ENCODE peak calls at places on chromosomes 4 and X, in ten cellular contexts. P, I, Z, D, Y, V, B, H, J and O are unnamed samples.

GRCh38 chrX:23783569-23784486 is 855 bp downstream of the SAT1 start:
- DNase-seq in P (no peak), I (peak), Z (peak), D (no peak), Y (peak), V (no peak), B (no peak), H (peak), J (no peak), O (no peak)

GRCh38 chrX:119606508-119607389 is 525 bp upstream of the NKRF start:
- DNase-seq in P (no peak), I (no peak), Z (no peak), D (no peak), Y (peak), V (no peak), B (no peak), H (no peak), J (no peak), O (no peak)

GRCh38 chr4:99090511-99090910 is 1.9 kb upstream of the ADH5 start:
- DNase-seq in P (no peak), I (no peak), Z (no peak), D (no peak), Y (peak), V (no peak), B (no peak), H (no peak), J (no peak), O (no peak)

GRCh38 chr4:80361329-80361900 is 25.9 kb downstream of the CFAP299 start:
- DNase-seq in P (no peak), I (peak), Z (peak), D (no peak), Y (peak), V (no peak), B (no peak), H (no peak), J (no peak), O (no peak)

GRCh38 chr4:109027016-109027500 is 264.2 kb upstream of the ETNPPL start:
- DNase-seq in P (no peak), I (no peak), Z (no peak), D (no peak), Y (no peak), V (no peak), B (no peak), H (no peak), J (no peak), O (no peak)

GRCh38 chrX:21996872-21997271 is 35.3 kb upstream of the PHEX start:
- DNase-seq in P (no peak), I (peak), Z (no peak), D (no peak), Y (peak), V (no peak), B (no peak), H (no peak), J (no peak), O (no peak)

GRCh38 chr4:141807073-141807472 is 170.7 kb downstream of the IL15 start:
- DNase-seq in P (no peak), I (peak), Z (no peak), D (no peak), Y (peak), V (no peak), B (no peak), H (no peak), J (no peak), O (no peak)

GRCh38 chrX:153644356-153645125 is 2.5 kb upstream of the DUSP9 start:
- DNase-seq in P (no peak), I (no peak), Z (no peak), D (peak), Y (no peak), V (peak), B (no peak), H (peak), J (no peak), O (no peak)

GRCh38 chrX:68684291-68684918 is 36.9 kb downstream of the STARD8 start:
- DNase-seq in P (peak), I (no peak), Z (no peak), D (peak), Y (no peak), V (peak), B (no peak), H (no peak), J (peak), O (no peak)

GRCh38 chrX:31836479-31836878 is 764.6 kb upstream of the FTHL17 start:
- DNase-seq in P (no peak), I (no peak), Z (no peak), D (no peak), Y (no peak), V (no peak), B (no peak), H (no peak), J (no peak), O (no peak)

GRCh38 chr4:78528327-78528726 is 23.2 kb upstream of the ANXA3 start:
- DNase-seq in P (no peak), I (peak), Z (no peak), D (no peak), Y (peak), V (no peak), B (no peak), H (no peak), J (no peak), O (no peak)

GRCh38 chrX:154074199-154074598 is 23.3 kb downstream of the MECP2 start:
- DNase-seq in P (no peak), I (peak), Z (no peak), D (no peak), Y (peak), V (no peak), B (no peak), H (peak), J (no peak), O (no peak)

GRCh38 chr4:183436417-183436816 is 8.0 kb upstream of the CDKN2AIP start:
- DNase-seq in P (no peak), I (no peak), Z (no peak), D (no peak), Y (no peak), V (no peak), B (no peak), H (peak), J (no peak), O (no peak)

GRCh38 chrX:151226941-151227340 is 50.6 kb downstream of the GPR50 start:
- DNase-seq in P (no peak), I (no peak), Z (no peak), D (no peak), Y (no peak), V (no peak), B (no peak), H (no peak), J (no peak), O (no peak)

GRCh38 chr4:90769251-90769650 is 642.1 kb downstream of the CCSER1 start:
- DNase-seq in P (no peak), I (no peak), Z (no peak), D (no peak), Y (no peak), V (no peak), B (no peak), H (no peak), J (no peak), O (no peak)

GRCh38 chr4:155679343-155679742 is 12.7 kb downstream of the GUCY1A1 start:
- DNase-seq in P (no peak), I (peak), Z (no peak), D (no peak), Y (peak), V (no peak), B (no peak), H (no peak), J (no peak), O (no peak)

GRCh38 chr4:175540151-175540550 is 271.9 kb downstream of the GPM6A start:
- DNase-seq in P (no peak), I (no peak), Z (no peak), D (no peak), Y (no peak), V (no peak), B (no peak), H (no peak), J (no peak), O (no peak)

GRCh38 chr4:157076578-157076947 is 613 bp downstream of the GLRB start:
- DNase-seq in P (peak), I (no peak), Z (no peak), D (no peak), Y (no peak), V (no peak), B (no peak), H (peak), J (no peak), O (peak)

GRCh38 chr4:178412455-178412854 is 970.2 kb upstream of the AGA start:
- DNase-seq in P (no peak), I (no peak), Z (no peak), D (no peak), Y (no peak), V (no peak), B (no peak), H (no peak), J (no peak), O (no peak)

GRCh38 chr4:115596265-115597001 is 483.0 kb upstream of the NDST4 start:
- DNase-seq in P (no peak), I (no peak), Z (no peak), D (no peak), Y (no peak), V (no peak), B (no peak), H (peak), J (no peak), O (no peak)

GRCh38 chrX:74178536-74178935 is 125.4 kb upstream of the ZCCHC13 start:
- DNase-seq in P (peak), I (no peak), Z (no peak), D (no peak), Y (no peak), V (no peak), B (no peak), H (peak), J (no peak), O (no peak)

GRCh38 chrX:103464071-103464773 is 55.1 kb downstream of the RAB40A start:
- DNase-seq in P (peak), I (peak), Z (peak), D (no peak), Y (peak), V (no peak), B (no peak), H (peak), J (no peak), O (no peak)

GRCh38 chr4:55397024-55397520 is 1.3 kb downstream of the TMEM165 start:
- DNase-seq in P (no peak), I (peak), Z (peak), D (no peak), Y (no peak), V (no peak), B (peak), H (peak), J (no peak), O (no peak)

GRCh38 chr4:89411539-89411938 is 103.9 kb upstream of the GPRIN3 start:
- DNase-seq in P (no peak), I (no peak), Z (no peak), D (no peak), Y (no peak), V (no peak), B (no peak), H (no peak), J (no peak), O (no peak)

DNA sequence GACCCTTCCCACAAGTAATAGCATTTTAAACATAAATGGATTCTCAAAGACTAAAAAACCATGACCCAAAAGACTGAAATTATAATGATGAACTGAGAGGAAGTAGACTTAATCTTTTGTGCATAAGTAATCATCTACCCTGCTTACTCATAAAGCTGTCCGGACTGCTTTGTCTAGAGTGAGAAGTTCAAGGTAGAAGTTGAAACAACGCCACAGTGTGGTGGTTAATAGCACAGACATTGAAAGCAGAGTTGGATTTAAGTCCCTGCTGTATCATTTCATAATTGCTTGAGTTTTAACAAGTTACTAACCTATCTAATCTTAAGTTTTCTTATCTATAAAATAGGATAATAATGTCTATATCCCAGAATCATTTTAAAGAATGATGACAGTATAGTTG is 346.5 kb downstream of the CENPC start:
- DNase-seq in P (peak), I (peak), Z (peak), D (no peak), Y (peak), V (no peak), B (no peak), H (no peak), J (no peak), O (no peak)
- TF ChIP-seq CTCF in P (no peak), I (no peak), Z (peak), D (no peak), Y (peak), V (peak), B (no peak), H (peak), J (no peak), O (peak)

GRCh38 chr4:176569301-176569700 is 223.4 kb downstream of the VEGFC start:
- DNase-seq in P (no peak), I (peak), Z (no peak), D (no peak), Y (no peak), V (no peak), B (no peak), H (no peak), J (no peak), O (no peak)
- TF ChIP-seq CTCF in P (no peak), I (no peak), Z (no peak), D (no peak), Y (peak), V (no peak), B (no peak), H (peak), J (no peak), O (no peak)

GRCh38 chr4:26076000-26076587 is 162.1 kb downstream of the SMIM20 start:
- DNase-seq in P (no peak), I (peak), Z (no peak), D (no peak), Y (peak), V (no peak), B (no peak), H (no peak), J (no peak), O (no peak)

GRCh38 chr4:26075588-26075987 is 161.6 kb downstream of the SMIM20 start:
- DNase-seq in P (no peak), I (no peak), Z (no peak), D (no peak), Y (no peak), V (no peak), B (no peak), H (no peak), J (no peak), O (no peak)

GRCh38 chr4:26076896-26077295 is 162.9 kb downstream of the SMIM20 start:
- DNase-seq in P (no peak), I (peak), Z (no peak), D (no peak), Y (peak), V (no peak), B (no peak), H (no peak), J (no peak), O (no peak)

GRCh38 chr4:26074672-26075071 is 160.7 kb downstream of the SMIM20 start:
- DNase-seq in P (no peak), I (no peak), Z (no peak), D (peak), Y (no peak), V (no peak), B (no peak), H (no peak), J (no peak), O (no peak)

DNA sequence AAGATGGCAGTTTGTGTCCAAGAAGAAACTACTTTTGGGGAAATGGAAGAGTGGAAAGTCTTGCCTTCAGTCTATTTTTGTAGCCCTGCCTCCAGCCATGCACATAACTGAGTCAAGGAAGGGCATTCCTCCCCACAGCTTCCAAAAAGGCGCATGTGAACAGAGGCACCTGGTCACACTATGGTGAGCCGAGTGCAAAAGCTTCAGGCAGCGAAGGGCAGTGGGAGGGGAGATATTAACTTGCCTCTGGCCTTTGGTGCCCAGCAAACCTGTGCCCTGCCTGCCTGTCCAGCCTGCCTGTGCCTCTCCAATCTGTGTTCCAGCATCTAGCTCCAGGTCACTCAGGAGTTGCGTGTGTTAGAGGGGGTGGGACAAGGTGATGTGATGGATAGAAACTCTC is 163.8 kb downstream of the SMIM20 start:
- DNase-seq in P (no peak), I (no peak), Z (no peak), D (no peak), Y (no peak), V (no peak), B (no peak), H (no peak), J (no peak), O (no peak)
- TF ChIP-seq CTCF in P (no peak), I (no peak), Z (no peak), D (no peak), Y (no peak), V (no peak), B (no peak), H (no peak), J (no peak), O (no peak)

GRCh38 chr4:86174496-86174895 is 185.4 kb downstream of the MAPK10 start:
- DNase-seq in P (no peak), I (no peak), Z (no peak), D (no peak), Y (no peak), V (no peak), B (no peak), H (no peak), J (no peak), O (no peak)
- TF ChIP-seq CTCF in P (no peak), I (no peak), Z (no peak), D (no peak), Y (no peak), V (no peak), B (no peak), H (no peak), J (no peak), O (no peak)

GRCh38 chr4:15001248-15001824 is 945 bp upstream of the CPEB2 start:
- DNase-seq in P (peak), I (peak), Z (peak), D (peak), Y (peak), V (peak), B (peak), H (peak), J (peak), O (no peak)
- TF ChIP-seq CTCF in P (no peak), I (no peak), Z (peak), D (no peak), Y (no peak), V (no peak), B (no peak), H (no peak), J (no peak), O (no peak)

GRCh38 chr4:4195354-4195753 is 31.4 kb downstream of the OTOP1 start:
- DNase-seq in P (no peak), I (no peak), Z (no peak), D (no peak), Y (no peak), V (no peak), B (no peak), H (no peak), J (no peak), O (no peak)
- TF ChIP-seq CTCF in P (no peak), I (no peak), Z (no peak), D (no peak), Y (no peak), V (no peak), B (no peak), H (no peak), J (no peak), O (no peak)

GRCh38 chr4:128809477-128810330 is at the start of gene JADE1:
- DNase-seq in P (peak), I (peak), Z (peak), D (peak), Y (peak), V (peak), B (peak), H (peak), J (peak), O (peak)

GRCh38 chr4:128810871-128811570 is 1.5 kb downstream of the JADE1 start:
- DNase-seq in P (peak), I (peak), Z (peak), D (peak), Y (peak), V (peak), B (no peak), H (peak), J (peak), O (peak)

GRCh38 chr4:128811571-128812359 is 2.3 kb downstream of the JADE1 start:
- DNase-seq in P (peak), I (peak), Z (peak), D (peak), Y (peak), V (peak), B (peak), H (peak), J (peak), O (peak)

GRCh38 chr4:128812360-128812958 is 3.0 kb downstream of the JADE1 start:
- DNase-seq in P (peak), I (peak), Z (peak), D (no peak), Y (peak), V (no peak), B (peak), H (peak), J (peak), O (peak)

DNA sequence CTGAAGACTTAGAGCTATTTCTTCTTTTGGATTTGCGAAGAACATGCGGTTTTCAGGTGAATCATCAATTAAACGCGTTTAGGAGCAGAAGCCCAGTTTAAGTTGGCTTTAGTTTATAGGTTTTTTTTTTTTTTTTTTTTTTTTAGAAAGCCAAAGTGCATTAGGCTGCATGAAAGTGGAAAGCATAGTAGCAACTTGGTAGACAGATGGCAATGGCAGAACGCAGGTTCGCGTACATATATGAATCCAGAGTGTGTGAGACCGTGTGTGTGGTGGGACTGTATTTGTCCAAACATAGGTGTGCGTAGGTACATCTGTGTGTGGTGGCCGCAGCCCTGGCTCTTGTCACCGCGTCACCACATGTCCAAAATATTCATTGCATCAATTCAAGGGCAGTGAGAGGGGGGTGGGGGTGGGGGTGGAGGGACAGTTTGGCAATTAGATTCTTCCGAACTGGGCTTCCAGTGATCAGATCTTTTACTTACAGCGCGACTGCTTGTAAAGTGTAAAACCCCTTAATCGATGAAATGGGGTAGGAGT is 901 bp downstream of the JADE1 start:
- DNase-seq in P (peak), I (peak), Z (peak), D (peak), Y (no peak), V (no peak), B (no peak), H (no peak), J (peak), O (no peak)
- TF ChIP-seq CTCF in P (no peak), I (no peak), Z (no peak), D (no peak), Y (no peak), V (no peak), B (no peak), H (no peak), J (no peak), O (no peak)

DNA sequence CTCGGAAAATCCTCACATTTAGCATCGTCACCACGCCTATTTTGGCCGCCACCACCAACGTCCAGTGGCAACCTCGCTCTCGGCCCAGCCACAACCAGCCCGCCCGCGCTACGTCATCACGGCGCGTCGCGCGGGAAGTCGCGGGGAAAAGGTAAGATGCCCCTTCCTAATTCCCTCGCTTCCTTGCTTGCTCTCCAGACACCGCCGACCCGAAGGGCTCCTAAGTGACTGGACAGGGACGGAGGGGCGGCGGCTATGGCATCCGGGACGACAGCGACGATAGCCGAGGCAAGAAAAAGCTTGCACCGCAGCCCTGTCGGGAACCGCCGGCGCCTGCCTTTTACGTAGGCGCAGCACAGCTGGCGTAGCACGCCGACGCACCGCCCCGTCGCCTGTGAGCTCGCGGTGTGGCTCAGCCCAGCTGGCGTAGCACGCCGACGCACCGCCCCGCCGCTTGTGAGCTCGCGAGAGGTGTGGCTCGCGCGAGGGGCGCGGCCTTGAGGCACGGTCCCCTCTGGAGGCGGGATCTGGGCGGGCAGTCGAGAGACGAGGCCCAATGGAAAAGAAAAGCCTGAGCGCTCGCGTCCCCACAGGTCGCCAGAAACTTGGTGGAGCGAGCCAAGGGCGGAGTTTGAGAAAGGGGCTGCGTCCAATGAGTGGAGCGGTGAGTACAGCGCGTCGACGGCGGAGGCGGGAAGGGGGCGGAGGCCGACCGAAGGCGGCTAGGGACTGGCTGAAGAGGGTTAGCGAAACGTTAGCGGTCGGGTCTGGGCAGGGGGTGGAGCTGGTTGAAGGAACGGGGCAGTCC is at the start of gene HDAC6:
- DNase-seq in P (peak), I (peak), Z (peak), D (peak), Y (peak), V (peak), B (peak), H (peak), J (peak), O (peak)
- TF ChIP-seq CTCF in P (no peak), I (no peak), Z (no peak), D (no peak), Y (no peak), V (no peak), B (no peak), H (no peak), J (no peak), O (no peak)